ENCODE peak calls at places on chromosomes 11 and 22, in six cellular contexts. T is psoas muscle, C is heart left ventricle, Z is HuH-7, U is brain microvascular endothelial cell, A is HepG2. O is an unnamed sample.

GRCh38 chr11:79069504-79069903 is 371.3 kb downstream of the TENM4 start:
- DNase-seq in T (no peak), C (no peak), Z (no peak), U (no peak), A (no peak), O (no peak)

GRCh38 chr11:2794419-2794795 is 91.2 kb downstream of the CDKN1C start:
- DNase-seq in T (peak), C (peak), Z (no peak), U (no peak), A (no peak), O (no peak)

GRCh38 chr11:112321521-112322172 is 61.0 kb upstream of the PLET1 start:
- DNase-seq in T (peak), C (peak), Z (peak), U (peak), A (peak), O (no peak)

GRCh38 chr11:12263141-12263693 is 114.2 kb upstream of the PARVA start:
- DNase-seq in T (no peak), C (peak), Z (no peak), U (no peak), A (no peak), O (no peak)

GRCh38 chr11:17828311-17828751 is 93.8 kb downstream of the KCNC1 start:
- DNase-seq in T (peak), C (peak), Z (no peak), U (no peak), A (no peak), O (no peak)

GRCh38 chr11:35035894-35036408 is 103.0 kb upstream of the CD44 start:
- DNase-seq in T (no peak), C (no peak), Z (no peak), U (peak), A (no peak), O (no peak)

GRCh38 chr22:47442821-47443220 is 680.4 kb downstream of the TBC1D22A start:
- DNase-seq in T (no peak), C (no peak), Z (no peak), U (no peak), A (no peak), O (no peak)

GRCh38 chr11:63813563-63814382 is 517 bp downstream of the SPINDOC start:
- DNase-seq in T (peak), C (peak), Z (peak), U (peak), A (no peak), O (no peak)

GRCh38 chr11:62245271-62245753 is 3.3 kb downstream of the SCGB1D2 start:
- DNase-seq in T (no peak), C (no peak), Z (peak), U (peak), A (peak), O (no peak)

GRCh38 chr11:61701298-61701993 is 21.3 kb downstream of the DAGLA start:
- DNase-seq in T (no peak), C (no peak), Z (peak), U (no peak), A (peak), O (no peak)

GRCh38 chr11:124657922-124658321 is 15.6 kb downstream of the SIAE start:
- DNase-seq in T (no peak), C (no peak), Z (no peak), U (no peak), A (no peak), O (no peak)

GRCh38 chr11:110478410-110478809 is 48.7 kb downstream of the FDX1 start:
- DNase-seq in T (no peak), C (no peak), Z (peak), U (no peak), A (no peak), O (no peak)

GRCh38 chr22:48955351-48956311 is 872.0 kb downstream of the BRD1 start:
- DNase-seq in T (no peak), C (no peak), Z (no peak), U (no peak), A (no peak), O (no peak)